ENCODE peak calls at places on chromosomes 12 and 14, in seven cellular contexts. J is Peyer's patch; N is uterus; L is WERI-Rb-1; T is GM12878; Q is AG04449; A is CD8-positive, alpha-beta T cell. R is an unnamed sample.

GRCh38 chr14:59356298-59356697 is 108.9 kb downstream of the GPR135 start:
- DNase-seq in J (no peak), N (no peak), L (no peak), T (no peak), Q (no peak), A (no peak), R (no peak)

GRCh38 chr12:64716839-64717455 is 42.3 kb downstream of the GNS start:
- DNase-seq in J (no peak), N (no peak), L (no peak), T (no peak), Q (no peak), A (no peak), R (no peak)

GRCh38 chr12:95239216-95239615 is 21.6 kb downstream of the VEZT start:
- DNase-seq in J (no peak), N (no peak), L (no peak), T (no peak), Q (no peak), A (no peak), R (no peak)

GRCh38 chr12:5329118-5329517 is 102.8 kb upstream of the NTF3 start:
- DNase-seq in J (no peak), N (no peak), L (no peak), T (no peak), Q (no peak), A (no peak), R (no peak)

GRCh38 chr12:93381183-93381975 is 3.7 kb downstream of the NUDT4 start:
- DNase-seq in J (no peak), N (no peak), L (no peak), T (no peak), Q (no peak), A (no peak), R (no peak)

GRCh38 chr12:57134949-57135348 is 6.7 kb downstream of the LRP1 start:
- DNase-seq in J (no peak), N (peak; percentile 23), L (no peak), T (no peak), Q (no peak), A (no peak), R (peak; percentile 54)

GRCh38 chr14:72745546-72745945 is 148.4 kb downstream of the DPF3 start:
- DNase-seq in J (no peak), N (no peak), L (no peak), T (no peak), Q (peak; percentile 46), A (no peak), R (peak; percentile 93)

GRCh38 chr14:92253381-92253894 is 69.5 kb upstream of the SLC24A4 start:
- DNase-seq in J (no peak), N (no peak), L (peak; percentile 76), T (no peak), Q (no peak), A (no peak), R (no peak)

GRCh38 chr14:93343797-93344196 is 3.2 kb upstream of the COX8C start:
- DNase-seq in J (no peak), N (no peak), L (no peak), T (no peak), Q (no peak), A (no peak), R (no peak)

GRCh38 chr12:131827961-131828534 is at the start of gene MMP17:
- DNase-seq in J (peak; percentile 67), N (peak; percentile 41), L (peak; percentile 71), T (no peak), Q (no peak), A (no peak), R (peak; percentile 41)

GRCh38 chr14:32006267-32007110 is 70.6 kb upstream of the ARHGAP5 start:
- DNase-seq in J (no peak), N (no peak), L (peak; percentile 41), T (no peak), Q (no peak), A (no peak), R (no peak)

GRCh38 chr12:122203968-122204828 is 689 bp downstream of the B3GNT4 start:
- DNase-seq in J (peak; percentile 49), N (no peak), L (no peak), T (no peak), Q (no peak), A (peak; percentile 59), R (no peak)

GRCh38 chr12:124923906-124924734 is 9.7 kb upstream of the UBC start:
- DNase-seq in J (no peak), N (no peak), L (no peak), T (no peak), Q (no peak), A (no peak), R (peak; percentile 84)

GRCh38 chr14:101120636-101121398 is 217.3 kb upstream of the RTL1 start:
- DNase-seq in J (peak; percentile 65), N (peak; percentile 16), L (no peak), T (no peak), Q (no peak), A (peak; percentile 48), R (no peak)

GRCh38 chr12:110077769-110078168 is 29.4 kb upstream of the C12orf76 start:
- DNase-seq in J (no peak), N (no peak), L (no peak), T (no peak), Q (no peak), A (no peak), R (peak; percentile 8)

GRCh38 chr14:49770212-49770817 is 2.4 kb downstream of the KLHDC2 start:
- DNase-seq in J (peak; percentile 74), N (no peak), L (no peak), T (no peak), Q (no peak), A (no peak), R (peak; percentile 25)

GRCh38 chr12:125098676-125099406 is 33.6 kb downstream of the AACS start:
- DNase-seq in J (no peak), N (no peak), L (no peak), T (no peak), Q (no peak), A (no peak), R (no peak)

GRCh38 chr14:90454041-90455000 is 57.5 kb downstream of the CALM1 start:
- DNase-seq in J (peak; percentile 90), N (peak; percentile 65), L (peak; percentile 87), T (no peak), Q (no peak), A (no peak), R (peak; percentile 78)

GRCh38 chr12:93819048-93819491 is 141.9 kb downstream of the CRADD start:
- DNase-seq in J (peak; percentile 66), N (peak; percentile 75), L (no peak), T (no peak), Q (peak; percentile 21), A (no peak), R (peak; percentile 93)

GRCh38 chr12:64181504-64182291 is 40.4 kb downstream of the KICS2 start:
- DNase-seq in J (peak; percentile 54), N (peak; percentile 45), L (peak; percentile 43), T (no peak), Q (peak; percentile 89), A (no peak), R (peak; percentile 99)

GRCh38 chr14:36471431-36471830 is 48.6 kb downstream of the NKX2-1 start:
- DNase-seq in J (no peak), N (no peak), L (no peak), T (no peak), Q (no peak), A (no peak), R (no peak)

GRCh38 chr14:99758121-99758871 is 34.9 kb upstream of the EML1 start:
- DNase-seq in J (no peak), N (no peak), L (no peak), T (no peak), Q (peak; percentile 86), A (no peak), R (peak; percentile 98)

GRCh38 chr12:50597200-50598195 is 92.7 kb downstream of the DIP2B start:
- DNase-seq in J (peak; percentile 55), N (peak; percentile 24), L (no peak), T (peak; percentile 55), Q (no peak), A (no peak), R (peak; percentile 87)
- H3K4me3 ChIP-seq in J (no peak overlapping the region), N (no peak overlapping the region), L (no peak overlapping the region), T (peak overlapping the region; percentile 23), Q (no peak overlapping the region), A (no peak overlapping the region), R (no peak overlapping the region)

GRCh38 chr12:129701536-129702165 is 202.2 kb downstream of the TMEM132D start:
- DNase-seq in J (no peak), N (no peak), L (no peak), T (no peak), Q (no peak), A (no peak), R (no peak)

GRCh38 chr12:129700036-129700435 is 203.8 kb downstream of the TMEM132D start:
- DNase-seq in J (no peak), N (no peak), L (no peak), T (no peak), Q (no peak), A (no peak), R (no peak)

GRCh38 chr12:129696405-129696804 is 207.4 kb downstream of the TMEM132D start:
- DNase-seq in J (no peak), N (no peak), L (no peak), T (no peak), Q (no peak), A (no peak), R (no peak)

GRCh38 chr12:129693731-129694130 is 210.1 kb downstream of the TMEM132D start:
- DNase-seq in J (no peak), N (no peak), L (no peak), T (no peak), Q (no peak), A (no peak), R (no peak)

GRCh38 chr12:129696952-129697351 is 206.9 kb downstream of the TMEM132D start:
- DNase-seq in J (no peak), N (no peak), L (no peak), T (no peak), Q (no peak), A (no peak), R (no peak)
- TF ChIP-seq CTCF in J (no peak), N (no peak), L (no peak), T (no peak), Q (no peak), A (no peak), R (no peak)

DNA sequence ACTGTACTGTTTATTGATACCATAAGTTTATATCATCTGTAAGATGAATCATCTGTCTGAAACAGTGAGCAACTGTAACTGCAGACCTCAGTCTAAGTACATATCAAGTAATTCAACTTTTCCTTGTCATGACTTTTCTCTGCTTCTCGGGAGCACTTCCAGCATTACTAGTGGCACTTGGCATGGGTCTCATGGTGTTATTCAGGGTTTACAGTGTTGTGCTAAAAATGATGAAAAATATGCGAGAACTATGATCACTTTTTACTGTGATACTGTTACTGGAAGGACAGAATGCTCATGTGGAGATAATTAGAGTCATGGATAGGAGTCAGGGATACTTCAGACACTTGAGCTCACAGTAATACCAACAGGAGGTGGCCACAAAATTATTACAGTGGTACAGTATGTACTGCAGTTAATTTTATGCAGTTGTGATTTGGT is 8.3 kb downstream of the KTN1 start:
- DNase-seq in J (no peak), N (no peak), L (no peak), T (no peak), Q (no peak), A (no peak), R (peak; percentile 66)
- H3K4me3 ChIP-seq in J (no peak overlapping the region), N (no peak overlapping the region), L (no peak overlapping the region), T (no peak overlapping the region), Q (no peak overlapping the region), A (no peak overlapping the region), R (no peak overlapping the region)

GRCh38 chr14:64478634-64479250 is 13.4 kb downstream of the AKAP5 start:
- DNase-seq in J (no peak), N (no peak), L (no peak), T (no peak), Q (no peak), A (no peak), R (peak; percentile 38)
- TF ChIP-seq CTCF in J (peak; percentile 40), N (peak; percentile 54), L (no peak), T (peak; percentile 33), Q (no peak), A (peak; percentile 72), R (peak; percentile 38)